ENCODE peak calls at places on chromosomes 11 and 22, in nine cellular contexts. N is pancreas; F is effector memory CD4-positive, alpha-beta T cell; O is stomach; I is left ventricle myocardium inferior; Q is colonic mucosa; S is heart right ventricle; L is Peyer's patch; E is PC-3. T is an unnamed sample. For H3K9me3 and H3K4me1, the result is how much of the 10 kb centered on the place peaks cover.

GRCh38 chr11:95764267-95764898 is 25.2 kb downstream of the FAM76B start:
- DNase-seq in I (no peak), O (no peak), F (no peak), E (peak), N (no peak), L (no peak), Q (no peak), S (no peak), T (no peak)

GRCh38 chr22:40509401-40510134 is 127.0 kb downstream of the MRTFA start:
- DNase-seq in O (peak), I (peak), F (no peak), S (no peak), L (no peak), N (peak), E (no peak), Q (peak), T (no peak)

GRCh38 chr11:121555172-121555571 is 102.4 kb upstream of the SORL1-AS1 start:
- DNase-seq in Q (no peak), I (no peak), E (no peak), O (no peak), L (no peak), N (no peak), S (no peak), F (no peak), T (no peak)

GRCh38 chr11:101929516-101929915 is 13.2 kb upstream of the ANGPTL5 start:
- DNase-seq in E (no peak), S (no peak), N (no peak), I (no peak), O (no peak), L (no peak), F (no peak), Q (no peak), T (no peak)

GRCh38 chr22:24594569-24595120 is 1.8 kb upstream of the LRRC75B start:
- DNase-seq in L (no peak), I (no peak), Q (no peak), S (no peak), N (peak), E (no peak), O (peak), F (no peak), T (no peak)

GRCh38 chr11:47393163-47394049 is 15.0 kb upstream of the SLC39A13 start:
- DNase-seq in I (peak), L (peak), F (no peak), O (no peak), Q (no peak), E (no peak), S (peak), N (no peak), T (no peak)

GRCh38 chr11:119982517-119983239 is 155.2 kb downstream of the TRIM29 start:
- DNase-seq in L (no peak), E (no peak), O (no peak), S (no peak), F (no peak), Q (no peak), I (no peak), N (no peak), T (no peak)

GRCh38 chr11:125944350-125945010 is 1.4 kb upstream of the VSIG10L2 start:
- DNase-seq in N (no peak), E (no peak), S (no peak), L (no peak), Q (no peak), O (peak), I (no peak), F (no peak), T (no peak)

GRCh38 chr11:97000481-97000880 is 610.7 kb downstream of the JRKL start:
- DNase-seq in Q (no peak), N (no peak), L (no peak), S (no peak), O (no peak), E (no peak), I (no peak), F (no peak), T (no peak)

GRCh38 chr11:111764621-111765020 is 1.6 kb downstream of the PPP2R1B start:
- DNase-seq in Q (no peak), S (no peak), I (no peak), F (no peak), E (peak), O (no peak), N (no peak), L (no peak), T (no peak)

GRCh38 chr11:129881570-129882170 is 13.7 kb downstream of the NFRKB start:
- DNase-seq in I (no peak), E (peak), F (no peak), Q (peak), L (no peak), N (no peak), O (peak), S (no peak), T (no peak)

GRCh38 chr11:48384670-48385069 is 18.4 kb upstream of the OR4C5 start:
- DNase-seq in O (no peak), I (no peak), Q (no peak), S (no peak), E (no peak), N (no peak), L (no peak), F (no peak), T (no peak)

GRCh38 chr11:67022961-67023956 is at the start of gene SYT12:
- DNase-seq in E (peak), F (no peak), O (no peak), Q (no peak), L (no peak), I (no peak), N (peak), S (no peak), T (no peak)

GRCh38 chr11:44565746-44566558 is 489 bp downstream of the CD82 start:
- DNase-seq in I (no peak), O (no peak), N (no peak), S (no peak), F (no peak), Q (no peak), E (no peak), L (no peak), T (no peak)

GRCh38 chr11:43685483-43685882 is 4.9 kb downstream of the HSD17B12 start:
- DNase-seq in L (no peak), I (no peak), N (no peak), Q (no peak), F (no peak), S (no peak), O (no peak), E (peak), T (no peak)

GRCh38 chr11:110428956-110429613 is 663 bp upstream of the FDX1 start:
- DNase-seq in O (no peak), Q (no peak), E (no peak), N (no peak), L (peak), S (no peak), F (no peak), I (no peak), T (no peak)

GRCh38 chr11:88188251-88189030 is 13.2 kb upstream of the RAB38 start:
- DNase-seq in F (no peak), O (no peak), I (no peak), E (no peak), S (no peak), Q (no peak), N (no peak), L (no peak), T (no peak)

GRCh38 chr22:35587896-35588295 is 29.2 kb downstream of the MB start:
- DNase-seq in N (no peak), E (no peak), Q (no peak), L (no peak), I (no peak), S (no peak), F (no peak), O (no peak), T (no peak)

GRCh38 chr11:63680842-63681207 is 475 bp upstream of the RTN3 start:
- DNase-seq in S (no peak), E (no peak), I (no peak), Q (peak), O (no peak), N (no peak), F (no peak), L (no peak), T (no peak)

GRCh38 chr22:25492950-25493790 is 71.3 kb upstream of the GRK3 start:
- DNase-seq in E (no peak), Q (no peak), L (no peak), I (no peak), F (no peak), N (peak), S (no peak), O (no peak), T (no peak)

GRCh38 chr22:41600976-41601375 is 11.3 kb upstream of the PMM1 start:
- DNase-seq in I (no peak), E (no peak), Q (no peak), S (no peak), O (no peak), L (no peak), F (no peak), N (no peak), T (no peak)

GRCh38 chr11:106421673-106422292 is 344.3 kb downstream of the AASDHPPT start:
- DNase-seq in F (no peak), O (no peak), I (no peak), L (no peak), S (no peak), Q (no peak), E (peak), N (no peak), T (no peak)

DNA sequence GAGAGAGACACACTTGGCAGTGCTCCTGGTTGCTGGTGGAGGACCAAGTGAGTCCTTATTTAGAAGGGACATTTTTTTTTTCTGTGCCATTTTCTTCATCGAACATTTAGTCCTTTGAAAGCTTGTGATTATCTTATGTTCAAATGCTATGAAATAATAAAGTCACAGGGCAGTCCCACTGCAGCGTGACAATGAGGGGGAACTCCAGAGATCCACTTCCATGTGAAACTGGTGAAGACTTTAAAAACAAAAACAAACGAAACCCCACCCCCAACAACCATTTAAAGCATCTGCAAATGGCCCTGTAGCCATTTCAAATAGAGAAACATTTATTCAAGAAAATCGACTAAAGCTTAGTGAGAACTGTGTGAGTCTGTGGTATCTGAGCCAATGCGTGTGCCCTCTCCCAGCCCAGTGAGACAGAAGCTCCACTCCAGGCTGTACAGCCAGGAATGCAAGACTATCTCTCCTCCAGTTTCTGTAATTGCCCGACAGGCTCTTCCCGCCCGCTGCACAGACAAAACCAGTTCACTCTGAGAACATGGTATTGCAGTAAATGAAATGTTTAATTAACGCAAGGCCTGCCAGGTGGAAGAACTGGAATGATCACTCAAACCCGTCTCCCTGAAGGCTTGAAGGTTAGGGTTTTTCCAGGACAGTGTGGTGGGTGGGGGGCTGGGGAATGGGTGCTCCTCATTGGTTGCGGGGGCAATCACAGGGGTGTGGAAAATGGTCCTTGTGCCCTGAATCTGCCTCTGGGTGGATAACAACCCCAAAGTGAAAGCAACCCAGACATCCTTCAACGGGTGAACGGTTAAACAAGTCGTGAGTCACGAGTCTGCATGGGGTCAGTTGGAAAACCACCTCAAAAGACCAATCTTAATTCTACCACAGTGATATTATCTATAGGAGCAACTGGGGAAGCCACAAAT is 8.4 kb downstream of the KRTAP5-6 start:
- DNase-seq in N (no peak), E (peak), S (no peak), O (no peak), Q (peak), F (no peak), L (no peak), I (no peak), T (no peak)
- H3K27ac ChIP-seq in N (peak), E (no peak), S (no peak), O (no peak), Q (no peak), F (no peak), L (no peak), I (no peak), T (no peak)

DNA sequence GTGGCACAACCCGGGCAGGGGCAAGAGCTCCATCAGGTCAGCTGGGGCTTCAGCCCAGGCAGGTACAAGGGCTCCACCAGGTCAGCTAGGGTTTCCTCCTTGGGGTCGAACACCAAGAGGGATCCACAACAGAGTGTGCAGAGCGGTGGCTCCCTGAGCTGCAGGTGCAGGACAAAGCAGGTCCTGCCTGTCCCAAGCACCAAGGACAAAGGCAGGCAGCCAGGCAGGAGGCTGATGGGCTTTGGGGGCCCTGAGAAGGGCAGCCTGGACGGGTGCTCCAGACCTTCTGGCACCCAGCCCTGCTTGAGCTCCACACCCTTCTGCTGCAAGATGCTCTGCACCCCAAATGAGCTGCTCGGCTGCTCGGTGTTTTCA is 1510.8 kb downstream of the BRD1 start:
- DNase-seq in O (peak), Q (no peak), N (no peak), I (no peak), E (no peak), F (no peak), L (no peak), S (no peak), T (no peak)
- H3K9me3 ChIP-seq in O (under half), Q (under half), N (under half), I (under half), E (under half), F (under half), L (under half), S (under half), T (under half)

GRCh38 chr22:30241576-30242371 is 4.8 kb downstream of the LIF start:
- DNase-seq in N (no peak), Q (no peak), L (no peak), S (no peak), I (no peak), F (no peak), E (no peak), O (no peak), T (no peak)
- H3K4me1 ChIP-seq in N (under half), Q (under half), L (under half), S (under half), I (under half), F (under half), E (under half), O (under half), T (under half)

DNA sequence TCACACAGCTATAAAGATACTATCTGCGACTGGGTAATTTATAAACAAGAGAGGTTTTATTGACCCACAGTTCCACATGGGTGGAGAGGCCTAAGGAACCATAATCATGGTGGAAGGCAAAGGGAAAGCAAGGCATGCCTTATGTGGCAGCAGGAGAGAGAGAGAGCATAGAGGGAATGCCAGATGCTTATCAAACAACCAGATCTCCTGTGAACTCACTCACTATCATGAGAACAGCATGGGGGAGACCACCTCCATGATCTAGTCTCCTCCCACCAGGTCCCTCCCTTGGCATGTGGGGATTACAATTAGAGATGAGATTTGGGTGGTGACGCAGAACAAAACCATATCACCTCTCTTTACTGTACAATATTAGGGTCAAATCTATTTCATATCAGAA is 1101.6 kb upstream of the RAG2 start:
- DNase-seq in E (no peak), F (no peak), O (no peak), I (no peak), L (no peak), N (no peak), S (no peak), Q (no peak), T (no peak)
- H3K27ac ChIP-seq in E (no peak), F (no peak), O (no peak), I (no peak), L (no peak), N (no peak), S (no peak), Q (no peak), T (no peak)

DNA sequence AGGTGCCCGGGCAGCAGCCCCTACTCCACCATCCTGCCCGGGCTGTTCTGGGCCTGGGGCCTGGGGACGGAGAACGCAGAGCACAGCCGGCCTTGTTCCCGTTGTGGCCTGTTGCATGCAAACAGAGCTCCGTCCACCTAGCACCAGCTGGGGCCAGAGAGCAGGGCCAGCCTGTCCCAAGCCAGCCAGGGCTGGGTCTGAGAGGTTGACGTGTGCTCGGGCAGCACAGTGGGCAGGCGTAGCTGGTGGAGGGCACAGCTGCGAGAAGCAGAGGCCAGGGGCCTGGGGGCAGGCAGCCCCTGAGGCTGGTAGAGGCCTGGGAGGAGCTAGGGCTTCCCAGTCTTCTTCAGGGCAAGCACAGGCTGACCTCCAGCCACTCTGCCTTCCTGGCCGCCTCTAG is 1192.6 kb downstream of the BRD1 start:
- DNase-seq in L (no peak), F (no peak), S (no peak), E (no peak), N (no peak), O (no peak), Q (no peak), I (no peak), T (no peak)
- H3K9me3 ChIP-seq in L (under half), F (under half), S (under half), E (under half), N (under half), O (under half), Q (under half), I (under half), T (under half)

DNA sequence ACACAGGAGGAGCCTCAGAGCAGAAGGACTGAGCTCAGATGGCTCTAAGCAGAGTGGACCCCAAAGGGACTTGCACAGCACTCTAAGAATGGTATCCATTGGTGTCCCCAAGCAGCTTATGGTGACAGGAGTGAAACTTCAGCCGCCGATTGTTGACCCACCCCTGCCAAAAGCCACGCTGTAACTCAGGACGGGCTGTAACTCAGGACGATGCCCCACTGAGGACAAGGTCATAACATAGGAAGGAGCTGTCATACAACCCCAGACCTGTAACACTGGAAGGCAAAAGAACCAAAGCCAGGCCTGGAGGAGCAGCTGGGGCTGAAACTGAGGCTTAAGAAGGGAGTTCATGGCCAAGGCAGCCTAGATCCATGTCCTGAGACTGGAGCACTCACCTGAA is 14.2 kb downstream of the CD59 start:
- DNase-seq in S (no peak), L (no peak), Q (no peak), E (no peak), I (no peak), F (no peak), N (no peak), O (no peak), T (no peak)
- H3K4me1 ChIP-seq in S (half or more), L (under half), Q (under half), E (half or more), I (half or more), F (under half), N (under half), O (half or more), T (half or more)